ENCODE peak calls at places on chromosomes 7 and 10, in eight cellular contexts. One of them, this sample, is unnamed.
A peak's percentile ranks its signal among the peaks of the same experiment; 100 is the strongest.

GRCh38 chr10:103645141-103646054 is 151.9 kb downstream of the NEURL1 start:
- DNase-seq in heart right ventricle: peak; percentile 49
- DNase-seq in HFF-Myc: peak; percentile 91
- DNase-seq in PC-3: peak; percentile 8
- DNase-seq in sigmoid colon: peak; percentile 86
- DNase-seq in choroid plexus epithelial cell: peak; percentile 92
- DNase-seq in GM12865: no peak
- DNase-seq in fibroblast of the aortic adventitia: peak; percentile 93
- DNase-seq in this sample: no peak

GRCh38 chr7:87220734-87221215 is 1.2 kb upstream of the TMEM243 start:
- DNase-seq in HFF-Myc: no peak
- DNase-seq in heart right ventricle: no peak
- DNase-seq in GM12865: peak; percentile 22
- DNase-seq in PC-3: peak; percentile 51
- DNase-seq in fibroblast of the aortic adventitia: peak; percentile 12
- DNase-seq in sigmoid colon: no peak
- DNase-seq in choroid plexus epithelial cell: peak; percentile 23
- DNase-seq in this sample: no peak

GRCh38 chr7:17814058-17814457 is 126.2 kb downstream of the SNX13 start:
- DNase-seq in sigmoid colon: no peak
- DNase-seq in PC-3: no peak
- DNase-seq in fibroblast of the aortic adventitia: no peak
- DNase-seq in GM12865: no peak
- DNase-seq in choroid plexus epithelial cell: no peak
- DNase-seq in HFF-Myc: no peak
- DNase-seq in heart right ventricle: no peak
- DNase-seq in this sample: no peak

GRCh38 chr10:74825033-74825370 is 1.4 kb upstream of the KAT6B start:
- DNase-seq in HFF-Myc: no peak
- DNase-seq in sigmoid colon: peak; percentile 75
- DNase-seq in fibroblast of the aortic adventitia: no peak
- DNase-seq in heart right ventricle: no peak
- DNase-seq in GM12865: peak; percentile 68
- DNase-seq in PC-3: no peak
- DNase-seq in choroid plexus epithelial cell: no peak
- DNase-seq in this sample: no peak

GRCh38 chr7:70570029-70570428 is 561.9 kb upstream of the GALNT17 start:
- DNase-seq in PC-3: no peak
- DNase-seq in GM12865: no peak
- DNase-seq in fibroblast of the aortic adventitia: no peak
- DNase-seq in choroid plexus epithelial cell: no peak
- DNase-seq in HFF-Myc: no peak
- DNase-seq in heart right ventricle: no peak
- DNase-seq in sigmoid colon: no peak
- DNase-seq in this sample: no peak

GRCh38 chr7:96786261-96786997 is 76.8 kb upstream of the SEM1 start:
- DNase-seq in choroid plexus epithelial cell: no peak
- DNase-seq in fibroblast of the aortic adventitia: no peak
- DNase-seq in GM12865: no peak
- DNase-seq in heart right ventricle: peak; percentile 26
- DNase-seq in HFF-Myc: no peak
- DNase-seq in PC-3: no peak
- DNase-seq in sigmoid colon: no peak
- DNase-seq in this sample: no peak

GRCh38 chr10:20254078-20254477 is 437.8 kb downstream of the PLXDC2 start:
- DNase-seq in fibroblast of the aortic adventitia: peak; percentile 33
- DNase-seq in heart right ventricle: no peak
- DNase-seq in HFF-Myc: no peak
- DNase-seq in PC-3: no peak
- DNase-seq in GM12865: no peak
- DNase-seq in choroid plexus epithelial cell: peak; percentile 12
- DNase-seq in sigmoid colon: no peak
- DNase-seq in this sample: no peak

GRCh38 chr7:107355616-107356015 is 114.2 kb upstream of the GPR22 start:
- DNase-seq in PC-3: peak; percentile 39
- DNase-seq in sigmoid colon: no peak
- DNase-seq in fibroblast of the aortic adventitia: peak; percentile 16
- DNase-seq in HFF-Myc: no peak
- DNase-seq in GM12865: no peak
- DNase-seq in heart right ventricle: no peak
- DNase-seq in choroid plexus epithelial cell: peak; percentile 14
- DNase-seq in this sample: no peak

GRCh38 chr7:2198206-2198605 is 34.5 kb downstream of the MAD1L1 start:
- DNase-seq in sigmoid colon: peak; percentile 51
- DNase-seq in GM12865: no peak
- DNase-seq in PC-3: no peak
- DNase-seq in HFF-Myc: no peak
- DNase-seq in heart right ventricle: no peak
- DNase-seq in fibroblast of the aortic adventitia: no peak
- DNase-seq in choroid plexus epithelial cell: no peak
- DNase-seq in this sample: no peak

GRCh38 chr7:140326116-140326928 is 72.0 kb downstream of the SLC37A3 start:
- DNase-seq in PC-3: peak; percentile 65
- DNase-seq in sigmoid colon: peak; percentile 87
- DNase-seq in fibroblast of the aortic adventitia: peak; percentile 80
- DNase-seq in GM12865: peak; percentile 51
- DNase-seq in heart right ventricle: peak; percentile 31
- DNase-seq in HFF-Myc: peak; percentile 27
- DNase-seq in choroid plexus epithelial cell: peak; percentile 85
- DNase-seq in this sample: no peak

GRCh38 chr7:26081627-26082026 is 70.4 kb upstream of the NFE2L3 start:
- DNase-seq in PC-3: peak; percentile 5
- DNase-seq in HFF-Myc: no peak
- DNase-seq in heart right ventricle: no peak
- DNase-seq in choroid plexus epithelial cell: no peak
- DNase-seq in sigmoid colon: no peak
- DNase-seq in GM12865: no peak
- DNase-seq in fibroblast of the aortic adventitia: no peak
- DNase-seq in this sample: no peak

GRCh38 chr10:24382596-24382978 is 173.6 kb downstream of the KIAA1217 start:
- DNase-seq in PC-3: no peak
- DNase-seq in sigmoid colon: no peak
- DNase-seq in HFF-Myc: no peak
- DNase-seq in heart right ventricle: no peak
- DNase-seq in choroid plexus epithelial cell: no peak
- DNase-seq in GM12865: peak; percentile 57
- DNase-seq in fibroblast of the aortic adventitia: no peak
- DNase-seq in this sample: no peak

GRCh38 chr10:24381235-24382010 is 172.5 kb downstream of the KIAA1217 start:
- DNase-seq in HFF-Myc: no peak
- DNase-seq in fibroblast of the aortic adventitia: no peak
- DNase-seq in GM12865: no peak
- DNase-seq in PC-3: no peak
- DNase-seq in sigmoid colon: no peak
- DNase-seq in heart right ventricle: no peak
- DNase-seq in choroid plexus epithelial cell: no peak
- DNase-seq in this sample: no peak

GRCh38 chr10:24382045-24382444 is 173.1 kb downstream of the KIAA1217 start:
- DNase-seq in heart right ventricle: no peak
- DNase-seq in PC-3: no peak
- DNase-seq in sigmoid colon: no peak
- DNase-seq in choroid plexus epithelial cell: no peak
- DNase-seq in fibroblast of the aortic adventitia: no peak
- DNase-seq in HFF-Myc: no peak
- DNase-seq in GM12865: peak; percentile 26
- DNase-seq in this sample: no peak

GRCh38 chr10:24383681-24384106 is 174.8 kb downstream of the KIAA1217 start:
- DNase-seq in heart right ventricle: peak; percentile 79
- DNase-seq in GM12865: peak; percentile 90
- DNase-seq in choroid plexus epithelial cell: peak; percentile 100
- DNase-seq in sigmoid colon: peak; percentile 94
- DNase-seq in fibroblast of the aortic adventitia: peak; percentile 98
- DNase-seq in PC-3: peak; percentile 93
- DNase-seq in HFF-Myc: peak; percentile 89
- DNase-seq in this sample: peak; percentile 95

GRCh38 chr10:24382979-24383663 is 174.2 kb downstream of the KIAA1217 start:
- DNase-seq in PC-3: no peak
- DNase-seq in heart right ventricle: peak; percentile 20
- DNase-seq in fibroblast of the aortic adventitia: peak; percentile 35
- DNase-seq in HFF-Myc: no peak
- DNase-seq in GM12865: no peak
- DNase-seq in choroid plexus epithelial cell: no peak
- DNase-seq in sigmoid colon: no peak
- DNase-seq in this sample: no peak
- H3K4me3 ChIP-seq in PC-3: no peak overlapping the region
- H3K4me3 ChIP-seq in heart right ventricle: no peak overlapping the region
- H3K4me3 ChIP-seq in fibroblast of the aortic adventitia: no peak overlapping the region
- H3K4me3 ChIP-seq in HFF-Myc: no peak overlapping the region
- H3K4me3 ChIP-seq in GM12865: no peak overlapping the region
- H3K4me3 ChIP-seq in choroid plexus epithelial cell: no peak overlapping the region
- H3K4me3 ChIP-seq in sigmoid colon: no peak overlapping the region
- H3K4me3 ChIP-seq in this sample: no peak overlapping the region

DNA sequence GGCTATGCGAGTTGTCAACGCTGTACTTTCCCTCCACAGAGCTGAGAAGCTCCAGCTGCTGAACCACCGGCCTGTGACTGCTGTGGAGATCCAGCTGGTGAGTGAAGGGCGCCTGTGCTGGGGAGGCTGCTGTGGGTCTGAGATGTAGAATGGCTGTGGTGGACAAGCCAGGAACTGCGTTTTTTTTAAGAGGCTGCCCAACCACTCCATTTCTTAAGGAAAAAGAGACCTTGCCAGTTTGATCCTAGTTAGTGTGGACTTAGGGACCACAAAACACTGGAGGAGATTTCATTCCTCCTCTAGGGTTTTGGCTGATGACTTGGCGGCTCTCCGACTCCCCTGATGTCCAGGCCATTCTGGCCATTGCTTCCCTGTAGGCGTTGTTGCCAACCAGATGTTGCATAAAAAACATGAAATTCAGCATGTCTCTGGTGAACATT is 30.8 kb downstream of the CRCP start:
- DNase-seq in GM12865: peak; percentile 9
- DNase-seq in choroid plexus epithelial cell: peak; percentile 87
- DNase-seq in fibroblast of the aortic adventitia: peak; percentile 94
- DNase-seq in PC-3: no peak
- DNase-seq in HFF-Myc: no peak
- DNase-seq in heart right ventricle: peak; percentile 60
- DNase-seq in sigmoid colon: peak; percentile 91
- DNase-seq in this sample: no peak
- TF ChIP-seq CTCF in GM12865: no peak
- TF ChIP-seq CTCF in choroid plexus epithelial cell: peak; percentile 15
- TF ChIP-seq CTCF in fibroblast of the aortic adventitia: peak; percentile 35
- TF ChIP-seq CTCF in PC-3: no peak
- TF ChIP-seq CTCF in HFF-Myc: no peak
- TF ChIP-seq CTCF in heart right ventricle: no peak
- TF ChIP-seq CTCF in sigmoid colon: no peak
- TF ChIP-seq CTCF in this sample: no peak

GRCh38 chr10:91635401-91636400 is 2.8 kb upstream of the PPP1R3C start:
- DNase-seq in fibroblast of the aortic adventitia: peak; percentile 91
- DNase-seq in heart right ventricle: no peak
- DNase-seq in choroid plexus epithelial cell: peak; percentile 92
- DNase-seq in GM12865: peak; percentile 59
- DNase-seq in sigmoid colon: peak; percentile 82
- DNase-seq in PC-3: peak; percentile 81
- DNase-seq in HFF-Myc: peak; percentile 77
- DNase-seq in this sample: no peak
- H3K4me3 ChIP-seq in fibroblast of the aortic adventitia: no peak overlapping the region
- H3K4me3 ChIP-seq in heart right ventricle: no peak overlapping the region
- H3K4me3 ChIP-seq in choroid plexus epithelial cell: no peak overlapping the region
- H3K4me3 ChIP-seq in GM12865: no peak overlapping the region
- H3K4me3 ChIP-seq in sigmoid colon: no peak overlapping the region
- H3K4me3 ChIP-seq in PC-3: no peak overlapping the region
- H3K4me3 ChIP-seq in HFF-Myc: no peak overlapping the region
- H3K4me3 ChIP-seq in this sample: no peak overlapping the region

GRCh38 chr7:134686782-134687181 is 40.1 kb downstream of the BPGM start:
- DNase-seq in fibroblast of the aortic adventitia: peak; percentile 75
- DNase-seq in sigmoid colon: no peak
- DNase-seq in PC-3: peak; percentile 43
- DNase-seq in choroid plexus epithelial cell: peak; percentile 64
- DNase-seq in heart right ventricle: no peak
- DNase-seq in GM12865: no peak
- DNase-seq in HFF-Myc: no peak
- DNase-seq in this sample: no peak

GRCh38 chr7:134691820-134692705 is 45.4 kb downstream of the BPGM start:
- DNase-seq in choroid plexus epithelial cell: peak; percentile 65
- DNase-seq in PC-3: peak; percentile 23
- DNase-seq in fibroblast of the aortic adventitia: peak; percentile 89
- DNase-seq in GM12865: no peak
- DNase-seq in HFF-Myc: no peak
- DNase-seq in heart right ventricle: no peak
- DNase-seq in sigmoid colon: no peak
- DNase-seq in this sample: no peak

GRCh38 chr7:134693256-134693655 is 46.6 kb downstream of the BPGM start:
- DNase-seq in GM12865: no peak
- DNase-seq in choroid plexus epithelial cell: peak; percentile 88
- DNase-seq in heart right ventricle: no peak
- DNase-seq in sigmoid colon: no peak
- DNase-seq in HFF-Myc: peak; percentile 93
- DNase-seq in fibroblast of the aortic adventitia: peak; percentile 95
- DNase-seq in PC-3: peak; percentile 66
- DNase-seq in this sample: no peak

GRCh38 chr7:134690614-134691504 is 44.2 kb downstream of the BPGM start:
- DNase-seq in GM12865: no peak
- DNase-seq in choroid plexus epithelial cell: peak; percentile 50
- DNase-seq in HFF-Myc: no peak
- DNase-seq in fibroblast of the aortic adventitia: peak; percentile 39
- DNase-seq in heart right ventricle: no peak
- DNase-seq in PC-3: no peak
- DNase-seq in sigmoid colon: no peak
- DNase-seq in this sample: no peak

DNA sequence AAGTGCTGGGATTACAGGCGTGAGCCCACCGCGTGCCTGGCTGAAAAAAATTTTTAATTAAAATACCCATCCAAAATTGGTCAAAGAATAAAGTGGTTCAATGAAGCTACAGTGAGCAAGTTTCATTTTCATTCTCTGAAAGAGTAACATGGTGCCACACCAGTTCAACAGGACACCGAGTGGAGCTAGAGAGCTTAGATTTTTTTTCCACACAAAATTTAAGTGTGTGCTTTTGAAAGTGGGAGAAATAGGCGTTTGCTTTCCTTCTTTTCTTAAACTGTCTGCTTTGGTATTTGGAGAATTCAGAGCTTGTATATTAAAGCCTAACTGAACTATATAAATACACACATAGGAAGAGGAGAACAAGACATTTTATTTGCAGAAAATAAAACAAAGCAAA is 43.4 kb downstream of the BPGM start:
- DNase-seq in HFF-Myc: no peak
- DNase-seq in fibroblast of the aortic adventitia: peak; percentile 90
- DNase-seq in choroid plexus epithelial cell: peak; percentile 88
- DNase-seq in sigmoid colon: no peak
- DNase-seq in heart right ventricle: no peak
- DNase-seq in PC-3: peak; percentile 15
- DNase-seq in GM12865: peak; percentile 38
- DNase-seq in this sample: no peak
- TF ChIP-seq CTCF in HFF-Myc: peak; percentile 44
- TF ChIP-seq CTCF in fibroblast of the aortic adventitia: peak; percentile 71
- TF ChIP-seq CTCF in choroid plexus epithelial cell: peak; percentile 77
- TF ChIP-seq CTCF in sigmoid colon: peak; percentile 62
- TF ChIP-seq CTCF in heart right ventricle: peak; percentile 54
- TF ChIP-seq CTCF in PC-3: peak; percentile 42
- TF ChIP-seq CTCF in GM12865: peak; percentile 24
- TF ChIP-seq CTCF in this sample: peak; percentile 54

GRCh38 chr10:71611709-71612422 is 107.7 kb downstream of the C10orf105 start:
- DNase-seq in heart right ventricle: no peak
- DNase-seq in sigmoid colon: no peak
- DNase-seq in fibroblast of the aortic adventitia: no peak
- DNase-seq in GM12865: no peak
- DNase-seq in choroid plexus epithelial cell: no peak
- DNase-seq in PC-3: no peak
- DNase-seq in HFF-Myc: no peak
- DNase-seq in this sample: no peak
- H3K4me3 ChIP-seq in heart right ventricle: no peak overlapping the region
- H3K4me3 ChIP-seq in sigmoid colon: no peak overlapping the region
- H3K4me3 ChIP-seq in fibroblast of the aortic adventitia: no peak overlapping the region
- H3K4me3 ChIP-seq in GM12865: no peak overlapping the region
- H3K4me3 ChIP-seq in choroid plexus epithelial cell: no peak overlapping the region
- H3K4me3 ChIP-seq in PC-3: no peak overlapping the region
- H3K4me3 ChIP-seq in HFF-Myc: no peak overlapping the region
- H3K4me3 ChIP-seq in this sample: no peak overlapping the region